ENCODE peak calls at places on chromosomes 16 and 17, in seven cellular contexts. B, H, N, K, A, I and C are unnamed samples.
A peak's percentile ranks its signal among the peaks of the same experiment; 100 is the strongest.

GRCh38 chr17:75625813-75626486 is 7.3 kb upstream of the SMIM5 start:
- DNase-seq in B (no peak), H (peak; percentile 21), N (no peak), A (no peak), I (no peak), K (peak; percentile 30), C (no peak)

GRCh38 chr16:1984347-1985225 is 593 bp downstream of the GFER start:
- DNase-seq in H (no peak), A (no peak), I (no peak), K (no peak), N (no peak), B (no peak), C (no peak)

GRCh38 chr16:73170587-73170986 is 122.7 kb upstream of the ZFHX3 start:
- DNase-seq in I (no peak), B (no peak), K (no peak), H (no peak), A (no peak), N (no peak), C (no peak)

GRCh38 chr17:10370209-10370608 is 2.6 kb downstream of the MYH13 start:
- DNase-seq in B (no peak), I (no peak), K (no peak), A (no peak), H (no peak), N (no peak), C (no peak)

GRCh38 chr17:48718162-48718780 is 4.0 kb downstream of the PRAC1 start:
- DNase-seq in I (no peak), N (no peak), H (no peak), K (no peak), A (no peak), B (no peak), C (no peak)

GRCh38 chr16:16042076-16042475 is 92.7 kb downstream of the ABCC1 start:
- DNase-seq in H (peak; percentile 96), N (peak; percentile 93), B (no peak), A (peak; percentile 58), I (peak; percentile 39), K (no peak), C (peak; percentile 81)

GRCh38 chr16:53822936-53823529 is 119.1 kb downstream of the FTO start:
- DNase-seq in I (no peak), A (no peak), H (peak; percentile 69), K (peak; percentile 61), B (no peak), N (no peak), C (peak; percentile 76)

GRCh38 chr16:50360033-50360778 is 8.6 kb downstream of the BRD7 start:
- DNase-seq in N (peak; percentile 49), B (no peak), H (peak; percentile 26), I (no peak), A (no peak), K (no peak), C (no peak)

GRCh38 chr17:45130640-45131293 is 1.5 kb downstream of the PLCD3 start:
- DNase-seq in N (no peak), H (no peak), K (no peak), I (no peak), B (no peak), A (no peak), C (no peak)

GRCh38 chr17:45284176-45285140 is 22.6 kb upstream of the SPATA32 start:
- DNase-seq in B (peak; percentile 70), I (no peak), N (peak; percentile 68), K (peak; percentile 61), H (no peak), A (no peak), C (no peak)

GRCh38 chr16:11144122-11144521 is 111.9 kb downstream of the SOCS1 start:
- DNase-seq in N (no peak), H (no peak), K (no peak), A (no peak), B (no peak), I (no peak), C (no peak)

GRCh38 chr16:51989637-51990230 is 557.2 kb downstream of the TOX3 start:
- DNase-seq in N (no peak), A (no peak), B (no peak), K (no peak), H (no peak), I (no peak), C (no peak)

GRCh38 chr17:61335845-61336655 is 63.6 kb upstream of the TBX2 start:
- DNase-seq in H (no peak), B (no peak), I (peak; percentile 49), A (no peak), K (no peak), N (peak; percentile 72), C (peak; percentile 81)

DNA sequence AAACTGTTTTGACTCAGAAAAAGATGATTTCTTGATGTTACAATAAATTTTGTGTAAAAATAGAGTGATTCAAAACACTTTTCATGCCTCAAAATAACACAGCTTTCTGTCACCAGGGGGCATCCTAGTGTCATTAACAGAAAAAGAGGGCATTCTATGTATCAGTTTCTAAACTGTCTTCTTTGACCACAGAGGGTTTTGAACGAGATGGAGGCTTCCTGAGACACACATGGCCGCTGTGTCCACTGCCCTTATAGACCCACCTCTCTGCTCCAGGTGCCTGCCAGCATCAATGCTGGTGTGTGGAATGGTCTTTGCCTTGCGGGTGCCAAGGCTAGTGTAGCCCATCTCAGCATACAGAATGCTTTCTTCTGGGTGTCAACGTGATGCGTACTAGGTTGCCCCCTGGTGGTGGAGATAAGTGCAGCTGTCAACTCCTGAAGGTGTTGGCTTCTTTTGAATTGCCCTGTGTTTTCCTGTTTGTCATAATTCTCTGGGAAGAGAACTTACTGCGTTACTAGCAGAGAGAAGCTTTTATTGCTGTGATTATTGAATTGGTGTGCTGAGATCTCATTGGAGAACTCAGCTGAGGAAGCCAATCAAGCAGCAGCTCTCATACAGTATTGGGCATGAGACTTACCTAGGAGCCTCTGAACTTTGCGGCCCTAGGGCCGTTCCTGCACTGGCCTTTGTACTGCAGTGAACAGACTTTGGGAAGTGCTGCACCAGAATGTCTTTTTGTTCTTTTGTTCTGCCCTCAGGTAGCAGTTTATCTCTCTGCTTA is 38.6 kb downstream of the USP10 start:
- DNase-seq in N (peak; percentile 82), A (peak; percentile 78), B (peak; percentile 73), K (peak; percentile 86), H (peak; percentile 84), I (peak; percentile 76), C (peak; percentile 71)
- TF ChIP-seq CTCF in N (no peak), A (peak; percentile 89), B (peak; percentile 90), K (peak; percentile 94), H (peak; percentile 84), I (peak; percentile 78), C (peak; percentile 92)

DNA sequence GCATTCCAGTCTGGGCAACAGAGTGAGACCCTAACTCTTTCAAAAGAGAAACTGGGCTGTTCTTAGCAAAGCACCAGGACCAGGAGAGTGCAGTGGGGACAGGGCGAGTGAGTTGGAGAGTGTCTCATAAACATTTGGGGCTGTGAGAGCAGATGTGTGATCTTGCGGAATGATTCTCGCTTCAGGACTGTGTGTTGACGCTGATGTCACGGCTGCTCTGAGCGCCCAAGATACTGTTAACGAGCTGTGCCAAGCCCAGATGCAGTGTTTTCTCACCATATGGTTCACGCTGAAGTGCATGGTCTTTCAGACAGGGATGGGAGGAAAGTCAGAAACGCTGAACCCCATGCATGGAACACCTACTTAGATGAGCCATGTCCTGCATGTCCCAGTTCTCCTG is 438.2 kb downstream of the HS3ST4 start:
- DNase-seq in K (no peak), A (no peak), N (no peak), B (no peak), I (no peak), H (no peak), C (no peak)
- H3K4me3 ChIP-seq in K (no peak overlapping the region), A (no peak overlapping the region), N (no peak overlapping the region), B (no peak overlapping the region), I (no peak overlapping the region), H (no peak overlapping the region), C (no peak overlapping the region)

DNA sequence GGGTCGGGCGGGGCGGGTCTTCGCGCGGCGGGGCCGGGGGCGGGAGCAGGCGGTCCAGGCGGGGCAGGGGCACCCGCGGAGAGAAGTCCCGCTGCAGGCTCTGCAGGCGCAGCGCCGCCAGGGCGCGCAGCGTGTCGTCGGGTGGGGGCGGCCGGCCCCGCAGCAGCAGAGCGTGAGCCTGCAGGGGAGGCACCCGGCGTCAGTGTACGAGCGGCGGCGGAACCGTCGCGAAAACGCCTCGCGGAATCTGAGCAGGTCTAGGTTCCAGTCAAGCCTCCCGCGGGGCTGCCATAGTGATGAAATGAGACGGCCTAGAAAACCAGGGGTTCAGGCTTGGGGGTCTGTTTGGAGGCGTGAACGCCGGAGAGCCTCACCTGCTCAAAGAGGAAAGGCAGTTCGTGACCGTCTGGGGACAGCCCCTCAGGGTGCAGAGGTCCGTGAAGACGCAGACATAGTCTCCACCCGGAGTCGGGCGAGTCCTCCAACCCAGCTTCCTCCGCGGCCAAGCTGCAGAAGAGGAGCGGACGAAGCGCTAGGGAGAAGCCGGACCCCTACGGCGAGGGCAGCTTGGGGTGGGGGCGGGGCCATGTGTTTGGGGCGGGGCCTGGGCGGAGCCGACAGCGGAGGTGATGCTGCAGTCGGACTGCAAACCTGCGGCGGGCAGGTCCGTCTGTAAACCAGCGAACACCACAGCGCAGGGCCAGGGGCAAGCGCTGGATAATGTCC is 6.4 kb downstream of the PLEKHH3 start:
- DNase-seq in B (no peak), I (no peak), N (no peak), A (no peak), H (no peak), K (no peak), C (no peak)
- TF ChIP-seq CTCF in B (no peak), I (no peak), N (no peak), A (no peak), H (no peak), K (peak; percentile 1), C (no peak)

DNA sequence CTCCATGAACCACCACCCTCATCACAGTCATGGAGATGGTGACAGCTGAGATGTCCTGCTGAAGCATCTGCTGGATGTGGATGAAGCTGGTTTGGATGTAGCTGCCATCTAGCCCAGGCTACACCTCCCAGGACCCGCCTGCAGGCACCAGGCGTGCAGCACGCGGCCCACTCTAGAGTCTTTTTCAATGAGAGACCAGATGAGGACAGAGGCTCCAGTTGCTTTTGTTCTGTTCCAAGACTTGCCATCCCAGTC is 102.1 kb downstream of the ZNF778 start:
- DNase-seq in A (no peak), K (no peak), H (no peak), N (no peak), I (no peak), B (no peak), C (no peak)
- H3K4me3 ChIP-seq in A (no peak overlapping the region), K (no peak overlapping the region), H (peak overlapping the region; percentile 22), N (no peak overlapping the region), I (no peak overlapping the region), B (no peak overlapping the region), C (peak overlapping the region; percentile 6)

DNA sequence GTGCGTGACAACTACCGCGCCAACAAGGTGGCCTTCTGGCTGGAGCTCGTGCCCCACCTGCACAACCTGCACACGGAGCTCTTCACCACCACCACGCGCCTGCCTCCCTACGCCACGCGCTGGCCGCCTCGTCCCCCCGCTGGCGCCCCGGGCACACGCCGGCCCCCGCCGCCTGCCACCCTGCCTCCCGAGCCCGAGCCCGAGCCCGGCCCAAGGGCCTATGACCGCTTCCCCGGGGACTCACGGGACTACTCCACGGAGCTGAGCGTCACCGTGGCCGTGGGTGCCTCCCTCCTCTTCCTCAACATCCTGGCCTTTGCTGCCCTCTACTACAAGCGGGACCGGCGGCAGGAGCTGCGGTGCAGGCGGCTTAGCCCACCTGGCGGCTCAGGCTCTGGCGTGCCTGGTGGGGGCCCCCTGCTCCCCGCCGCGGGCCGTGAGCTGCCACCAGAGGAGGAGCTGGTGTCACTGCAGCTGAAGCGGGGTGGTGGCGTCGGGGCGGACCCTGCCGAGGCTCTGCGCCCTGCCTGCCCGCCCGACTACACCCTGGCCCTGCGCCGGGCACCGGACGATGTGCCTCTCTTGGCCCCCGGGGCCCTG is 3.0 kb upstream of the SPEM1 start:
- DNase-seq in N (no peak), B (no peak), K (no peak), H (no peak), I (no peak), A (no peak), C (no peak)
- TF ChIP-seq CTCF in N (no peak), B (no peak), K (no peak), H (no peak), I (no peak), A (no peak), C (no peak)